ENCODE peak calls at places on chromosomes 7 and 10, in eight cellular contexts. N is H9; Q is kidney epithelial cell; C is chondrocyte; H is T-helper 1 cell; Z is activated CD8-positive, alpha-beta memory T cell treated with anti-CD3 and anti-CD28 coated beads for 48 hours; Y is HT-29; X is RCC 7860. P is an unnamed sample.

GRCh38 chr7:26153823-26154783 is 2.1 kb downstream of the NFE2L3 start:
- DNase-seq in N (peak; percentile 87), Q (no peak), C (no peak), H (peak; percentile 60), Z (no peak), Y (peak; percentile 86), X (peak; percentile 71), P (peak; percentile 94)

GRCh38 chr7:26686448-26686981 is 177.9 kb downstream of the SKAP2 start:
- DNase-seq in N (peak; percentile 66), Q (peak; percentile 35), C (no peak), H (peak; percentile 12), Z (no peak), Y (peak; percentile 84), X (peak; percentile 56), P (no peak)

GRCh38 chr10:14604181-14605142 is 170.2 kb downstream of the FAM107B start:
- DNase-seq in N (peak; percentile 45), Q (no peak), C (no peak), H (peak; percentile 71), Z (no peak), Y (peak; percentile 74), X (peak; percentile 64), P (peak; percentile 63)

GRCh38 chr10:75379234-75379724 is 22.3 kb downstream of the ZNF503 start:
- DNase-seq in N (no peak), Q (no peak), C (no peak), H (no peak), Z (no peak), Y (no peak), X (no peak), P (no peak)

GRCh38 chr7:80134105-80134535 is 511 bp upstream of the GNAI1 start:
- DNase-seq in N (peak; percentile 62), Q (no peak), C (no peak), H (no peak), Z (no peak), Y (no peak), X (no peak), P (no peak)

GRCh38 chr7:107891619-107892366 is 810 bp downstream of the DLD start:
- DNase-seq in N (no peak), Q (no peak), C (no peak), H (peak; percentile 15), Z (no peak), Y (no peak), X (peak; percentile 29), P (no peak)

GRCh38 chr7:47536705-47537611 is 45.0 kb downstream of the TNS3 start:
- DNase-seq in N (peak; percentile 50), Q (no peak), C (no peak), H (no peak), Z (no peak), Y (peak; percentile 52), X (peak; percentile 41), P (no peak)

GRCh38 chr7:1532456-1533254 is 2.2 kb downstream of the MAFK start:
- DNase-seq in N (no peak), Q (peak; percentile 71), C (no peak), H (peak; percentile 68), Z (no peak), Y (peak; percentile 97), X (peak; percentile 76), P (peak; percentile 100)

GRCh38 chr10:13450078-13450477 is 78.7 kb downstream of the BEND7 start:
- DNase-seq in N (no peak), Q (no peak), C (no peak), H (no peak), Z (no peak), Y (no peak), X (no peak), P (peak; percentile 26)

GRCh38 chr7:121301441-121302213 is 27.2 kb upstream of the WNT16 start:
- DNase-seq in N (no peak), Q (no peak), C (no peak), H (no peak), Z (no peak), Y (no peak), X (no peak), P (no peak)

GRCh38 chr10:31381766-31382316 is 62.8 kb downstream of the ZEB1 start:
- DNase-seq in N (no peak), Q (no peak), C (no peak), H (no peak), Z (no peak), Y (no peak), X (no peak), P (no peak)

GRCh38 chr7:54831046-54831643 is 72.1 kb upstream of the SEC61G start:
- DNase-seq in N (no peak), Q (no peak), C (no peak), H (no peak), Z (no peak), Y (peak; percentile 29), X (peak; percentile 77), P (no peak)

GRCh38 chr10:90306187-90306586 is 551.7 kb downstream of the HTR7 start:
- DNase-seq in N (no peak), Q (no peak), C (no peak), H (no peak), Z (no peak), Y (peak; percentile 69), X (peak; percentile 74), P (no peak)

GRCh38 chr10:69911571-69912528 is 110.1 kb downstream of the COL13A1 start:
- DNase-seq in N (no peak), Q (no peak), C (no peak), H (no peak), Z (no peak), Y (no peak), X (no peak), P (no peak)

GRCh38 chr7:23404546-23405239 is 65.6 kb downstream of the IGF2BP3 start:
- DNase-seq in N (no peak), Q (no peak), C (no peak), H (no peak), Z (no peak), Y (no peak), X (no peak), P (no peak)

GRCh38 chr7:23117841-23118240 is 12.3 kb downstream of the KLHL7 start:
- DNase-seq in N (no peak), Q (no peak), C (no peak), H (no peak), Z (no peak), Y (no peak), X (no peak), P (peak; percentile 20)

GRCh38 chr10:49038711-49039110 is 76.6 kb downstream of the VSTM4 start:
- DNase-seq in N (no peak), Q (no peak), C (no peak), H (no peak), Z (no peak), Y (no peak), X (no peak), P (no peak)

GRCh38 chr7:48140001-48140681 is 31.1 kb upstream of the ABCA13 start:
- DNase-seq in N (no peak), Q (no peak), C (no peak), H (no peak), Z (no peak), Y (peak; percentile 90), X (no peak), P (no peak)

GRCh38 chr7:31175672-31176071 is 123.6 kb downstream of the ADCYAP1R1 start:
- DNase-seq in N (no peak), Q (no peak), C (no peak), H (no peak), Z (no peak), Y (peak; percentile 45), X (no peak), P (no peak)

GRCh38 chr7:67512481-67512880 is 515.8 kb downstream of the TYW1 start:
- DNase-seq in N (no peak), Q (no peak), C (no peak), H (no peak), Z (no peak), Y (no peak), X (no peak), P (no peak)

GRCh38 chr7:81244213-81244612 is 325.4 kb upstream of the SEMA3C start:
- DNase-seq in N (no peak), Q (no peak), C (no peak), H (no peak), Z (no peak), Y (peak; percentile 53), X (no peak), P (no peak)

GRCh38 chr10:34814228-34815173 is 595 bp downstream of the PARD3 start:
- DNase-seq in N (peak; percentile 73), Q (no peak), C (no peak), H (no peak), Z (no peak), Y (peak; percentile 16), X (no peak), P (peak; percentile 28)

GRCh38 chr10:24346877-24347505 is 138.1 kb downstream of the KIAA1217 start:
- DNase-seq in N (no peak), Q (no peak), C (no peak), H (no peak), Z (no peak), Y (no peak), X (no peak), P (no peak)

GRCh38 chr7:11758627-11759111 is 73.3 kb downstream of the THSD7A start:
- DNase-seq in N (no peak), Q (no peak), C (no peak), H (no peak), Z (no peak), Y (no peak), X (no peak), P (no peak)

GRCh38 chr10:73956476-73957338 is 41.2 kb upstream of the VCL start:
- DNase-seq in N (no peak), Q (no peak), C (no peak), H (peak; percentile 71), Z (no peak), Y (no peak), X (peak; percentile 75), P (no peak)

GRCh38 chr7:141675431-141676210 is 26.3 kb downstream of the DENND11 start:
- DNase-seq in N (no peak), Q (no peak), C (no peak), H (peak; percentile 43), Z (no peak), Y (no peak), X (no peak), P (no peak)

GRCh38 chr10:98326621-98327027 is 58.6 kb upstream of the LOXL4 start:
- DNase-seq in N (no peak), Q (no peak), C (no peak), H (no peak), Z (no peak), Y (no peak), X (no peak), P (no peak)

GRCh38 chr7:73427902-73428696 is 5.5 kb upstream of the FZD9 start:
- DNase-seq in N (peak; percentile 71), Q (no peak), C (no peak), H (no peak), Z (no peak), Y (no peak), X (no peak), P (no peak)

GRCh38 chr7:155916926-155917655 is 104.8 kb upstream of the SHH start:
- DNase-seq in N (no peak), Q (no peak), C (no peak), H (no peak), Z (no peak), Y (no peak), X (no peak), P (no peak)

GRCh38 chr10:72658696-72659400 is 33.0 kb upstream of the MICU1 start:
- DNase-seq in N (no peak), Q (no peak), C (no peak), H (no peak), Z (no peak), Y (no peak), X (no peak), P (no peak)

GRCh38 chr7:141480953-141481352 is 70.3 kb upstream of the AGK start:
- DNase-seq in N (no peak), Q (no peak), C (no peak), H (no peak), Z (no peak), Y (no peak), X (no peak), P (no peak)

GRCh38 chr7:102310414-102310815 is 23.7 kb downstream of the SH2B2 start:
- DNase-seq in N (no peak), Q (no peak), C (no peak), H (no peak), Z (no peak), Y (no peak), X (no peak), P (no peak)

GRCh38 chr7:150780249-150780648 is 19.9 kb downstream of the TMEM176B start:
- DNase-seq in N (no peak), Q (no peak), C (no peak), H (no peak), Z (no peak), Y (no peak), X (no peak), P (no peak)

GRCh38 chr7:47549397-47549796 is 32.5 kb downstream of the TNS3 start:
- DNase-seq in N (no peak), Q (no peak), C (no peak), H (no peak), Z (no peak), Y (no peak), X (no peak), P (no peak)